ENCODE peak calls at places on chromosomes 6 and 20, in eight cellular contexts. One of them, this sample, is unnamed.

GRCh38 chr20:60050193-60050960 is 92.2 kb downstream of the CDH26 start:
- DNase-seq in lung: no peak
- DNase-seq in dorsolateral prefrontal cortex: no peak
- DNase-seq in SK-N-MC: no peak
- DNase-seq in T-cell: no peak
- DNase-seq in RWPE1: peak; percentile 80
- DNase-seq in T-helper 2 cell: no peak
- DNase-seq in H7: peak; percentile 81
- DNase-seq in this sample: no peak

GRCh38 chr6:35091353-35092083 is 49.6 kb downstream of the TCP11 start:
- DNase-seq in lung: no peak
- DNase-seq in dorsolateral prefrontal cortex: no peak
- DNase-seq in SK-N-MC: no peak
- DNase-seq in T-cell: no peak
- DNase-seq in RWPE1: no peak
- DNase-seq in T-helper 2 cell: no peak
- DNase-seq in H7: peak; percentile 8
- DNase-seq in this sample: no peak

GRCh38 chr20:56710577-56711465 is 81.7 kb downstream of the TFAP2C start:
- DNase-seq in lung: no peak
- DNase-seq in dorsolateral prefrontal cortex: no peak
- DNase-seq in SK-N-MC: no peak
- DNase-seq in T-cell: no peak
- DNase-seq in RWPE1: peak; percentile 73
- DNase-seq in T-helper 2 cell: no peak
- DNase-seq in H7: no peak
- DNase-seq in this sample: no peak

GRCh38 chr6:159948199-159948598 is 20.7 kb upstream of the IGF2R start:
- DNase-seq in lung: no peak
- DNase-seq in dorsolateral prefrontal cortex: no peak
- DNase-seq in SK-N-MC: no peak
- DNase-seq in T-cell: no peak
- DNase-seq in RWPE1: no peak
- DNase-seq in T-helper 2 cell: no peak
- DNase-seq in H7: no peak
- DNase-seq in this sample: no peak

GRCh38 chr20:54429364-54429763 is 46.0 kb upstream of the DOK5 start:
- DNase-seq in lung: no peak
- DNase-seq in dorsolateral prefrontal cortex: no peak
- DNase-seq in SK-N-MC: no peak
- DNase-seq in T-cell: no peak
- DNase-seq in RWPE1: no peak
- DNase-seq in T-helper 2 cell: no peak
- DNase-seq in H7: no peak
- DNase-seq in this sample: no peak

GRCh38 chr6:20366082-20366834 is 35.4 kb upstream of the E2F3 start:
- DNase-seq in lung: no peak
- DNase-seq in dorsolateral prefrontal cortex: peak; percentile 7
- DNase-seq in SK-N-MC: peak; percentile 85
- DNase-seq in T-cell: peak; percentile 52
- DNase-seq in RWPE1: no peak
- DNase-seq in T-helper 2 cell: peak; percentile 58
- DNase-seq in H7: no peak
- DNase-seq in this sample: no peak

GRCh38 chr20:38218566-38218885 is 42.0 kb downstream of the KIAA1755 start:
- DNase-seq in lung: no peak
- DNase-seq in dorsolateral prefrontal cortex: no peak
- DNase-seq in SK-N-MC: no peak
- DNase-seq in T-cell: no peak
- DNase-seq in RWPE1: no peak
- DNase-seq in T-helper 2 cell: no peak
- DNase-seq in H7: no peak
- DNase-seq in this sample: no peak

GRCh38 chr6:84551797-84552196 is 212.6 kb downstream of the TBX18 start:
- DNase-seq in lung: no peak
- DNase-seq in dorsolateral prefrontal cortex: no peak
- DNase-seq in SK-N-MC: no peak
- DNase-seq in T-cell: no peak
- DNase-seq in RWPE1: no peak
- DNase-seq in T-helper 2 cell: no peak
- DNase-seq in H7: no peak
- DNase-seq in this sample: no peak

GRCh38 chr6:11039040-11039439 is 5.1 kb downstream of the ELOVL2 start:
- DNase-seq in lung: no peak
- DNase-seq in dorsolateral prefrontal cortex: no peak
- DNase-seq in SK-N-MC: no peak
- DNase-seq in T-cell: no peak
- DNase-seq in RWPE1: no peak
- DNase-seq in T-helper 2 cell: no peak
- DNase-seq in H7: no peak
- DNase-seq in this sample: no peak

GRCh38 chr6:113642714-113643442 is 214.3 kb upstream of the MARCKS start:
- DNase-seq in lung: peak; percentile 72
- DNase-seq in dorsolateral prefrontal cortex: no peak
- DNase-seq in SK-N-MC: no peak
- DNase-seq in T-cell: no peak
- DNase-seq in RWPE1: no peak
- DNase-seq in T-helper 2 cell: no peak
- DNase-seq in H7: peak; percentile 4
- DNase-seq in this sample: peak; percentile 45

GRCh38 chr6:90502866-90503407 is 83.9 kb downstream of the MAP3K7 start:
- DNase-seq in lung: no peak
- DNase-seq in dorsolateral prefrontal cortex: no peak
- DNase-seq in SK-N-MC: no peak
- DNase-seq in T-cell: no peak
- DNase-seq in RWPE1: no peak
- DNase-seq in T-helper 2 cell: no peak
- DNase-seq in H7: peak; percentile 22
- DNase-seq in this sample: no peak

This sample was measured in OCI-LY7.